ENCODE peak calls at places on chromosome 12, in four cellular contexts. B is stimulated activated CD4-positive, alpha-beta T cell treated with anti-CD3 and anti-CD28 coated beads, Interleukin-4, amount 100 ng/mL, for 1 hour; Y is T-helper 2 cell; C is fibroblast of mammary gland. S is an unnamed sample.

GRCh38 chr12:122014781-122015180 is 6.9 kb upstream of the BCL7A start:
- DNase-seq in Y (no peak), C (no peak), B (no peak), S (no peak)

GRCh38 chr12:71164877-71165197 is 7.0 kb upstream of the TSPAN8 start:
- DNase-seq in C (peak), B (no peak), Y (no peak), S (no peak)

GRCh38 chr12:123657211-123657610 is 13.7 kb upstream of the TCTN2 start:
- DNase-seq in B (no peak), Y (no peak), C (no peak), S (no peak)

GRCh38 chr12:108143144-108143543 is 14.1 kb downstream of the WSCD2 start:
- DNase-seq in Y (no peak), B (no peak), C (no peak), S (no peak)

GRCh38 chr12:131751335-131751734 is 40.4 kb downstream of the SFSWAP start:
- DNase-seq in C (no peak), B (no peak), Y (no peak), S (no peak)

GRCh38 chr12:121839106-121839992 is 19.3 kb downstream of the HPD start:
- DNase-seq in C (peak), B (peak), Y (peak), S (peak)

GRCh38 chr12:132285991-132286681 is 43.3 kb downstream of the GALNT9 start:
- DNase-seq in Y (no peak), B (no peak), C (peak), S (peak)

GRCh38 chr12:4505381-4505986 is 33.2 kb upstream of the RAD51AP1 start:
- DNase-seq in C (peak), B (no peak), Y (peak), S (no peak)

GRCh38 chr12:29547844-29548243 is 50.4 kb upstream of the OVCH1 start:
- DNase-seq in C (no peak), B (no peak), Y (no peak), S (no peak)

GRCh38 chr12:54538136-54538700 is 11.2 kb upstream of the PDE1B start:
- DNase-seq in C (no peak), Y (no peak), B (no peak), S (no peak)

GRCh38 chr12:104478396-104479140 is 21.8 kb downstream of the CHST11 start:
- DNase-seq in C (no peak), Y (peak), B (no peak), S (no peak)

GRCh38 chr12:25903603-25904245 is 54.8 kb upstream of the RASSF8 start:
- DNase-seq in Y (no peak), B (no peak), C (peak), S (no peak)

GRCh38 chr12:110583137-110584059 is at the start of gene PPTC7:
- DNase-seq in B (peak), C (peak), Y (peak), S (peak)

GRCh38 chr12:67241482-67241881 is 27.7 kb upstream of the CAND1 start:
- DNase-seq in C (peak), Y (no peak), B (no peak), S (no peak)

GRCh38 chr12:49942921-49943662 is 7.4 kb upstream of the AQP2 start:
- DNase-seq in C (no peak), B (no peak), Y (no peak), S (no peak)

GRCh38 chr12:47752552-47752951 is 6.1 kb downstream of the RAPGEF3 start:
- DNase-seq in B (no peak), Y (no peak), C (peak), S (no peak)

GRCh38 chr12:109760031-109760929 is 46.7 kb downstream of the FAM222A start:
- DNase-seq in Y (no peak), C (no peak), B (no peak), S (no peak)

GRCh38 chr12:9792961-9793617 is 32.4 kb upstream of the CD69 start:
- DNase-seq in C (peak), Y (peak), B (no peak), S (no peak)

GRCh38 chr12:31369712-31370521 is 44.0 kb upstream of the SINHCAF start:
- DNase-seq in C (peak), Y (no peak), B (no peak), S (no peak)

GRCh38 chr12:52090291-52090690 is 10.8 kb downstream of the SMIM41 start:
- DNase-seq in C (no peak), Y (no peak), B (no peak), S (no peak)

GRCh38 chr12:49808686-49809368 is 19.4 kb downstream of the NCKAP5L start:
- DNase-seq in B (no peak), Y (no peak), C (no peak), S (no peak)

GRCh38 chr12:43306066-43306465 is 245.9 kb downstream of the ADAMTS20 start:
- DNase-seq in C (peak), Y (no peak), B (no peak), S (no peak)

GRCh38 chr12:81128930-81129554 is 51.2 kb downstream of the ACSS3 start:
- DNase-seq in B (no peak), Y (peak), C (peak), S (no peak)

GRCh38 chr12:107356266-107356936 is 263.1 kb upstream of the CRY1 start:
- DNase-seq in B (no peak), C (peak), Y (peak), S (no peak)

GRCh38 chr12:33310471-33310870 is 129.1 kb downstream of the SYT10 start:
- DNase-seq in C (no peak), B (no peak), Y (no peak), S (no peak)

GRCh38 chr12:116222358-116222757 is 55.1 kb downstream of the MED13L start:
- DNase-seq in Y (no peak), C (peak), B (peak), S (peak)

GRCh38 chr12:103858953-103859601 is 18.0 kb upstream of the NT5DC3 start:
- DNase-seq in C (peak), B (no peak), Y (no peak), S (peak)

GRCh38 chr12:131140697-131141096 is 187.0 kb downstream of the ADGRD1 start:
- DNase-seq in Y (no peak), B (no peak), C (no peak), S (no peak)

GRCh38 chr12:131380220-131380957 is 330.5 kb upstream of the SFSWAP start:
- DNase-seq in B (no peak), Y (no peak), C (no peak), S (no peak)

GRCh38 chr12:124422142-124422569 is 127.3 kb downstream of the RFLNA start:
- DNase-seq in B (no peak), C (no peak), Y (no peak), S (no peak)

GRCh38 chr12:15334225-15334624 is 11.9 kb downstream of the PTPRO start:
- DNase-seq in Y (no peak), B (no peak), C (peak), S (no peak)

GRCh38 chr12:89863332-89863938 is 154.8 kb upstream of the ATP2B1 start:
- DNase-seq in Y (peak), C (no peak), B (peak), S (no peak)

GRCh38 chr12:23001487-23001886 is 376.5 kb downstream of the ETNK1 start:
- DNase-seq in C (no peak), B (no peak), Y (no peak), S (no peak)

GRCh38 chr12:114770323-114770722 is 86.3 kb upstream of the TBX3 start:
- DNase-seq in C (peak), Y (no peak), B (no peak), S (no peak)

GRCh38 chr12:116896525-116896924 is 14.2 kb upstream of the FBXW8 start:
- DNase-seq in B (no peak), C (peak), Y (no peak), S (no peak)